ENCODE peak calls at places on chromosomes 16 and 17, in four cellular contexts. One of them, this sample, is unnamed.

GRCh38 chr16:50275428-50276127 is 9.2 kb downstream of the ADCY7 start:
- DNase-seq in right lobe of liver: no peak
- DNase-seq in fibroblast of villous mesenchyme: no peak
- DNase-seq in breast epithelium: no peak
- DNase-seq in this sample: peak; percentile 30

GRCh38 chr16:88681709-88682451 is 4.4 kb downstream of the SNAI3 start:
- DNase-seq in breast epithelium: no peak
- DNase-seq in right lobe of liver: no peak
- DNase-seq in fibroblast of villous mesenchyme: no peak
- DNase-seq in this sample: peak; percentile 81

GRCh38 chr17:72943826-72944689 is 148.4 kb downstream of the SLC39A11 start:
- DNase-seq in fibroblast of villous mesenchyme: no peak
- DNase-seq in breast epithelium: no peak
- DNase-seq in right lobe of liver: no peak
- DNase-seq in this sample: no peak

GRCh38 chr16:65176603-65177002 is 54.7 kb upstream of the CDH11 start:
- DNase-seq in breast epithelium: no peak
- DNase-seq in right lobe of liver: no peak
- DNase-seq in fibroblast of villous mesenchyme: peak; percentile 92
- DNase-seq in this sample: no peak

GRCh38 chr17:33014751-33015150 is 23.1 kb downstream of the SPACA3 start:
- DNase-seq in fibroblast of villous mesenchyme: peak; percentile 49
- DNase-seq in right lobe of liver: peak; percentile 59
- DNase-seq in breast epithelium: no peak
- DNase-seq in this sample: peak; percentile 52

GRCh38 chr17:4199818-4200402 is 56.9 kb downstream of the CYB5D2 start:
- DNase-seq in fibroblast of villous mesenchyme: peak; percentile 48
- DNase-seq in breast epithelium: no peak
- DNase-seq in right lobe of liver: no peak
- DNase-seq in this sample: no peak

GRCh38 chr17:71084219-71084618 is 914.9 kb downstream of the KCNJ2 start:
- DNase-seq in right lobe of liver: peak; percentile 57
- DNase-seq in fibroblast of villous mesenchyme: peak; percentile 36
- DNase-seq in breast epithelium: no peak
- DNase-seq in this sample: no peak

GRCh38 chr17:83125515-83126274 is 46.3 kb downstream of the METRNL start:
- DNase-seq in fibroblast of villous mesenchyme: no peak
- DNase-seq in right lobe of liver: peak; percentile 49
- DNase-seq in breast epithelium: no peak
- DNase-seq in this sample: peak; percentile 78

GRCh38 chr17:78340183-78340955 is 19.5 kb downstream of the SOCS3 start:
- DNase-seq in right lobe of liver: no peak
- DNase-seq in breast epithelium: no peak
- DNase-seq in fibroblast of villous mesenchyme: no peak
- DNase-seq in this sample: no peak

GRCh38 chr17:82900741-82901140 is 60.9 kb upstream of the ZNF750 start:
- DNase-seq in right lobe of liver: no peak
- DNase-seq in breast epithelium: no peak
- DNase-seq in fibroblast of villous mesenchyme: peak; percentile 62
- DNase-seq in this sample: no peak

GRCh38 chr17:65514082-65514481 is 47.4 kb downstream of the AXIN2 start:
- DNase-seq in fibroblast of villous mesenchyme: no peak
- DNase-seq in right lobe of liver: no peak
- DNase-seq in breast epithelium: peak; percentile 25
- DNase-seq in this sample: no peak

GRCh38 chr17:2689411-2690164 is 22.0 kb downstream of the CLUH start:
- DNase-seq in breast epithelium: peak; percentile 15
- DNase-seq in fibroblast of villous mesenchyme: no peak
- DNase-seq in right lobe of liver: peak; percentile 51
- DNase-seq in this sample: peak; percentile 68

GRCh38 chr17:78365561-78366108 is 5.8 kb upstream of the SOCS3 start:
- DNase-seq in breast epithelium: peak; percentile 70
- DNase-seq in fibroblast of villous mesenchyme: peak; percentile 72
- DNase-seq in right lobe of liver: no peak
- DNase-seq in this sample: no peak

GRCh38 chr17:45200701-45201100 is 21.0 kb upstream of the FMNL1 start:
- DNase-seq in fibroblast of villous mesenchyme: peak; percentile 48
- DNase-seq in breast epithelium: peak; percentile 60
- DNase-seq in right lobe of liver: no peak
- DNase-seq in this sample: no peak

GRCh38 chr16:74738134-74738541 is 36.5 kb downstream of the FA2H start:
- DNase-seq in right lobe of liver: no peak
- DNase-seq in breast epithelium: no peak
- DNase-seq in fibroblast of villous mesenchyme: no peak
- DNase-seq in this sample: no peak

GRCh38 chr16:30075503-30076275 is at the start of gene PPP4C:
- DNase-seq in right lobe of liver: peak; percentile 92
- DNase-seq in fibroblast of villous mesenchyme: peak; percentile 92
- DNase-seq in breast epithelium: peak; percentile 80
- DNase-seq in this sample: peak; percentile 96

GRCh38 chr16:89315791-89316581 is 98.5 kb downstream of the ZNF778 start:
- DNase-seq in right lobe of liver: no peak
- DNase-seq in breast epithelium: no peak
- DNase-seq in fibroblast of villous mesenchyme: peak; percentile 87
- DNase-seq in this sample: no peak

GRCh38 chr17:79003661-79004411 is 5.7 kb downstream of the CANT1 start:
- DNase-seq in right lobe of liver: peak; percentile 41
- DNase-seq in fibroblast of villous mesenchyme: no peak
- DNase-seq in breast epithelium: no peak
- DNase-seq in this sample: no peak

GRCh38 chr17:17960500-17961050 is 11.6 kb downstream of the TOM1L2 start:
- DNase-seq in right lobe of liver: no peak
- DNase-seq in breast epithelium: no peak
- DNase-seq in fibroblast of villous mesenchyme: no peak
- DNase-seq in this sample: no peak

GRCh38 chr17:28047806-28048205 is 5.3 kb downstream of the NLK start:
- DNase-seq in breast epithelium: no peak
- DNase-seq in fibroblast of villous mesenchyme: peak; percentile 33
- DNase-seq in right lobe of liver: no peak
- DNase-seq in this sample: no peak

GRCh38 chr16:53417011-53417410 is 17.3 kb upstream of the RBL2 start:
- DNase-seq in right lobe of liver: no peak
- DNase-seq in breast epithelium: no peak
- DNase-seq in fibroblast of villous mesenchyme: peak; percentile 89
- DNase-seq in this sample: no peak

GRCh38 chr17:35871415-35871814 is 2.7 kb upstream of the HEATR9 start:
- DNase-seq in fibroblast of villous mesenchyme: no peak
- DNase-seq in breast epithelium: no peak
- DNase-seq in right lobe of liver: no peak
- DNase-seq in this sample: no peak

GRCh38 chr16:27429330-27429871 is 27.4 kb downstream of the IL21R start:
- DNase-seq in fibroblast of villous mesenchyme: no peak
- DNase-seq in breast epithelium: no peak
- DNase-seq in right lobe of liver: peak; percentile 17
- DNase-seq in this sample: peak; percentile 19

GRCh38 chr16:73011926-73012325 is 36.0 kb downstream of the ZFHX3 start:
- DNase-seq in breast epithelium: no peak
- DNase-seq in right lobe of liver: no peak
- DNase-seq in fibroblast of villous mesenchyme: no peak
- DNase-seq in this sample: no peak

GRCh38 chr17:17724307-17724921 is 43.2 kb downstream of the RAI1 start:
- DNase-seq in right lobe of liver: no peak
- DNase-seq in breast epithelium: no peak
- DNase-seq in fibroblast of villous mesenchyme: peak; percentile 64
- DNase-seq in this sample: no peak

GRCh38 chr17:49516190-49516589 is 21.1 kb downstream of the NGFR start:
- DNase-seq in right lobe of liver: no peak
- DNase-seq in breast epithelium: no peak
- DNase-seq in fibroblast of villous mesenchyme: peak; percentile 18
- DNase-seq in this sample: no peak

GRCh38 chr17:45364531-45365390 is 47.9 kb upstream of the MAP3K14 start:
- DNase-seq in breast epithelium: no peak
- DNase-seq in fibroblast of villous mesenchyme: no peak
- DNase-seq in right lobe of liver: peak; percentile 31
- DNase-seq in this sample: peak; percentile 35

GRCh38 chr17:44536090-44536960 is 21.0 kb upstream of the FZD2 start:
- DNase-seq in fibroblast of villous mesenchyme: peak; percentile 61
- DNase-seq in breast epithelium: no peak
- DNase-seq in right lobe of liver: no peak
- DNase-seq in this sample: no peak

GRCh38 chr17:78583091-78583490 is 5.9 kb upstream of the DNAH17 start:
- DNase-seq in breast epithelium: no peak
- DNase-seq in fibroblast of villous mesenchyme: no peak
- DNase-seq in right lobe of liver: no peak
- DNase-seq in this sample: no peak

GRCh38 chr16:2231016-2231931 is 5.0 kb upstream of the DNASE1L2 start:
- DNase-seq in fibroblast of villous mesenchyme: peak; percentile 94
- DNase-seq in right lobe of liver: no peak
- DNase-seq in breast epithelium: no peak
- DNase-seq in this sample: no peak

GRCh38 chr16:87948119-87948545 is 3.1 kb upstream of the BANP start:
- DNase-seq in breast epithelium: no peak
- DNase-seq in right lobe of liver: no peak
- DNase-seq in fibroblast of villous mesenchyme: no peak
- DNase-seq in this sample: no peak

GRCh38 chr16:54390095-54390494 is 103.5 kb upstream of the IRX3 start:
- DNase-seq in right lobe of liver: no peak
- DNase-seq in breast epithelium: no peak
- DNase-seq in fibroblast of villous mesenchyme: no peak
- DNase-seq in this sample: no peak

GRCh38 chr16:27462846-27463682 is 61.1 kb downstream of the IL21R start:
- DNase-seq in fibroblast of villous mesenchyme: no peak
- DNase-seq in right lobe of liver: no peak
- DNase-seq in breast epithelium: no peak
- DNase-seq in this sample: no peak

GRCh38 chr16:48608452-48608851 is 1.5 kb downstream of the N4BP1 start:
- DNase-seq in breast epithelium: no peak
- DNase-seq in fibroblast of villous mesenchyme: peak; percentile 41
- DNase-seq in right lobe of liver: no peak
- DNase-seq in this sample: no peak

GRCh38 chr17:34581446-34582184 is 2.2 kb downstream of the TMEM132E start:
- DNase-seq in right lobe of liver: no peak
- DNase-seq in breast epithelium: no peak
- DNase-seq in fibroblast of villous mesenchyme: no peak
- DNase-seq in this sample: peak; percentile 61

DNA sequence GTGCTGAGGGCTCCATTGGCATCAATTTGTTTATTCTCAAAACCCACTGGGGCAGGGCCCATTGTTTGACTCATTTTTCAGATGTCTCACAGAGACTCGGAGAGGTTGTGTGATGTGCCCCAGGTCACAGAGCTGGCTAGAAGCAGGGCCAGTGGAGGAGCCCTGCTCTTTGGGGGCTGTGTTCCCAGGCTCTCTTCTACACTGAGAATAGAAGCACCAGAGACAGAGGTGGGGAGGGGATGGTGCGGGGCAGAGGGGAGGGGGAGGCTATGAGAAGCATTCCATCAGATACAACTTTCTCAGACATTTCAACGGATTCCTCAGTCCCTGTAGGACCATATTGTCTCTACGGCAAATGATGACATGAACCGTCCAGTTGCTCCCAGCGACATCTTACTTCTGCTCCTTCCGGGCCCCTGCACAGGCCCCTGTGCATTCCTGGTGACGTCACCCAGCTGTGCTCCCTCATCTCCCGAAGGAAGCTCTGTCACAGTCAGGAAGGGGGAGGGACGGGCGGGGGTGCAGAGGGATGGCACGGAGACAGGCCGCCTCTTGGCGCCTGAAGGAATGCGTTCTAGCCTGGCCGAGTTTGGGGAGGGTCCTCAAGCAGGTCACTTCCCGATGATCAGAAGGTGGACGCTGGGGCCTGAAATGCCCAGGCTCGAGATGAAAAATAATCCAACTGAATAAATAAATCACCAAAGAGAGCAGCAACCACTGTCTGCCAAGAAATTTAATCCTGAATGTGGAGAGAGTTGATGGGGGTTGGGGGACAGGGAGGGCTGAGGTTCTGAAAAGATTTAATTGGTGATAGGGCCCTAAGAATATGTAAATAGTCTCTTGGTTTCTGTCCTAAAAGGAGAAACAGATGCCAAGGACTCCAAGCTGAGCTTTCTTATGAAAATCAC is 114.1 kb downstream of the NOG start:
- DNase-seq in breast epithelium: no peak
- DNase-seq in right lobe of liver: no peak
- DNase-seq in fibroblast of villous mesenchyme: no peak
- DNase-seq in this sample: no peak
- H3K4me3 ChIP-seq in breast epithelium: no peak overlapping the region
- H3K4me3 ChIP-seq in right lobe of liver: no peak overlapping the region
- H3K4me3 ChIP-seq in fibroblast of villous mesenchyme: no peak overlapping the region
- H3K4me3 ChIP-seq in this sample: no peak overlapping the region

GRCh38 chr17:6413073-6413472 is 21.8 kb downstream of the AIPL1 start:
- DNase-seq in fibroblast of villous mesenchyme: peak; percentile 50
- DNase-seq in breast epithelium: no peak
- DNase-seq in right lobe of liver: no peak
- DNase-seq in this sample: no peak
- TF ChIP-seq CTCF in fibroblast of villous mesenchyme: peak; percentile 54
- TF ChIP-seq CTCF in breast epithelium: peak; percentile 14
- TF ChIP-seq CTCF in right lobe of liver: peak; percentile 49
- TF ChIP-seq CTCF in this sample: peak; percentile 24

GRCh38 chr17:76026714-76027158 is 370 bp downstream of the EVPL start:
- DNase-seq in breast epithelium: no peak
- DNase-seq in fibroblast of villous mesenchyme: no peak
- DNase-seq in right lobe of liver: no peak
- DNase-seq in this sample: peak; percentile 85
- H3K4me3 ChIP-seq in breast epithelium: peak overlapping the region; percentile 58
- H3K4me3 ChIP-seq in fibroblast of villous mesenchyme: no peak overlapping the region
- H3K4me3 ChIP-seq in right lobe of liver: no peak overlapping the region
- H3K4me3 ChIP-seq in this sample: peak overlapping the region; percentile 48

GRCh38 chr16:22813946-22814325 is at the start of gene HS3ST2:
- DNase-seq in right lobe of liver: no peak
- DNase-seq in breast epithelium: no peak
- DNase-seq in fibroblast of villous mesenchyme: peak; percentile 1
- DNase-seq in this sample: peak; percentile 71
- TF ChIP-seq CTCF in right lobe of liver: no peak
- TF ChIP-seq CTCF in breast epithelium: no peak
- TF ChIP-seq CTCF in fibroblast of villous mesenchyme: no peak
- TF ChIP-seq CTCF in this sample: peak; percentile 13

This sample was measured in upper lobe of right lung.